ENCODE peak calls at places on chromosomes 2 and 18, in six cellular contexts. T, E, Z, V, O and J are unnamed samples.

GRCh38 chr2:86087936-86088850 is 17.5 kb downstream of the POLR1A start:
- DNase-seq in T (no peak), E (no peak), Z (no peak), V (no peak), O (no peak), J (no peak)

GRCh38 chr2:155708052-155708451 is 624.5 kb downstream of the NR4A2 start:
- DNase-seq in T (no peak), E (no peak), Z (no peak), V (no peak), O (no peak), J (no peak)

GRCh38 chr2:27212626-27213471 is 781 bp upstream of the SLC5A6 start:
- DNase-seq in T (peak; percentile 37), E (no peak), Z (no peak), V (peak; percentile 45), O (peak; percentile 56), J (no peak)

GRCh38 chr2:70132244-70133126 is 45.2 kb downstream of the PCBP1 start:
- DNase-seq in T (peak; percentile 70), E (peak; percentile 61), Z (no peak), V (peak; percentile 56), O (peak; percentile 45), J (no peak)

GRCh38 chr2:234256516-234256915 is 206.0 kb downstream of the SPP2 start:
- DNase-seq in T (no peak), E (no peak), Z (no peak), V (no peak), O (no peak), J (no peak)

GRCh38 chr18:35808796-35809195 is 163.7 kb upstream of the RMP24 start:
- DNase-seq in T (no peak), E (no peak), Z (no peak), V (no peak), O (no peak), J (no peak)

GRCh38 chr2:118859157-118859770 is 11.8 kb upstream of the EN1 start:
- DNase-seq in T (no peak), E (no peak), Z (no peak), V (no peak), O (no peak), J (no peak)

GRCh38 chr2:220320326-220320725 is 692.9 kb downstream of the SLC4A3 start:
- DNase-seq in T (no peak), E (no peak), Z (no peak), V (no peak), O (no peak), J (no peak)

GRCh38 chr18:48949051-48949605 is 1.6 kb downstream of the SMAD7 start:
- DNase-seq in T (no peak), E (peak; percentile 42), Z (no peak), V (peak; percentile 27), O (peak; percentile 44), J (peak; percentile 84)

GRCh38 chr2:19574788-19575260 is 216.4 kb upstream of the OSR1 start:
- DNase-seq in T (no peak), E (peak; percentile 55), Z (peak; percentile 70), V (peak; percentile 17), O (peak; percentile 27), J (peak; percentile 73)

GRCh38 chr18:54140641-54141040 is 83.8 kb downstream of the MBD2 start:
- DNase-seq in T (no peak), E (no peak), Z (no peak), V (no peak), O (no peak), J (no peak)

GRCh38 chr2:149080964-149081363 is 42.5 kb downstream of the LYPD6B start:
- DNase-seq in T (no peak), E (no peak), Z (no peak), V (no peak), O (no peak), J (no peak)

GRCh38 chr2:38615237-38615636 is 12.5 kb upstream of the HNRNPLL start:
- DNase-seq in T (no peak), E (no peak), Z (no peak), V (no peak), O (peak; percentile 41), J (no peak)

GRCh38 chr2:148874868-148875341 is at the start of gene KIF5C:
- DNase-seq in T (peak; percentile 79), E (peak; percentile 76), Z (peak; percentile 82), V (peak; percentile 95), O (peak; percentile 74), J (peak; percentile 96)

GRCh38 chr2:2755990-2756389 is 424.9 kb upstream of the MYT1L start:
- DNase-seq in T (no peak), E (no peak), Z (no peak), V (no peak), O (no peak), J (no peak)

GRCh38 chr2:1010373-1011017 is 59.8 kb downstream of the SNTG2 start:
- DNase-seq in T (no peak), E (no peak), Z (no peak), V (no peak), O (no peak), J (no peak)

GRCh38 chr2:164737612-164738081 is 104.0 kb downstream of the COBLL1 start:
- DNase-seq in T (peak; percentile 67), E (peak; percentile 54), Z (peak; percentile 55), V (peak; percentile 71), O (peak; percentile 65), J (peak; percentile 68)

GRCh38 chr2:217086038-217086522 is 226.2 kb upstream of the TNP1 start:
- DNase-seq in T (no peak), E (no peak), Z (peak; percentile 57), V (no peak), O (no peak), J (no peak)

GRCh38 chr2:8009010-8009597 is 672.8 kb upstream of the ID2 start:
- DNase-seq in T (no peak), E (no peak), Z (peak; percentile 61), V (no peak), O (peak; percentile 32), J (no peak)

GRCh38 chr2:173221081-173221695 is 133.5 kb upstream of the CDCA7 start:
- DNase-seq in T (no peak), E (no peak), Z (no peak), V (no peak), O (no peak), J (no peak)

GRCh38 chr2:229571243-229571642 is 143.1 kb downstream of the DNER start:
- DNase-seq in T (no peak), E (no peak), Z (no peak), V (no peak), O (no peak), J (no peak)

GRCh38 chr2:229578052-229578846 is 136.1 kb downstream of the DNER start:
- DNase-seq in T (no peak), E (no peak), Z (no peak), V (no peak), O (no peak), J (no peak)

GRCh38 chr2:229575569-229576315 is 138.6 kb downstream of the DNER start:
- DNase-seq in T (no peak), E (no peak), Z (no peak), V (no peak), O (no peak), J (no peak)

DNA sequence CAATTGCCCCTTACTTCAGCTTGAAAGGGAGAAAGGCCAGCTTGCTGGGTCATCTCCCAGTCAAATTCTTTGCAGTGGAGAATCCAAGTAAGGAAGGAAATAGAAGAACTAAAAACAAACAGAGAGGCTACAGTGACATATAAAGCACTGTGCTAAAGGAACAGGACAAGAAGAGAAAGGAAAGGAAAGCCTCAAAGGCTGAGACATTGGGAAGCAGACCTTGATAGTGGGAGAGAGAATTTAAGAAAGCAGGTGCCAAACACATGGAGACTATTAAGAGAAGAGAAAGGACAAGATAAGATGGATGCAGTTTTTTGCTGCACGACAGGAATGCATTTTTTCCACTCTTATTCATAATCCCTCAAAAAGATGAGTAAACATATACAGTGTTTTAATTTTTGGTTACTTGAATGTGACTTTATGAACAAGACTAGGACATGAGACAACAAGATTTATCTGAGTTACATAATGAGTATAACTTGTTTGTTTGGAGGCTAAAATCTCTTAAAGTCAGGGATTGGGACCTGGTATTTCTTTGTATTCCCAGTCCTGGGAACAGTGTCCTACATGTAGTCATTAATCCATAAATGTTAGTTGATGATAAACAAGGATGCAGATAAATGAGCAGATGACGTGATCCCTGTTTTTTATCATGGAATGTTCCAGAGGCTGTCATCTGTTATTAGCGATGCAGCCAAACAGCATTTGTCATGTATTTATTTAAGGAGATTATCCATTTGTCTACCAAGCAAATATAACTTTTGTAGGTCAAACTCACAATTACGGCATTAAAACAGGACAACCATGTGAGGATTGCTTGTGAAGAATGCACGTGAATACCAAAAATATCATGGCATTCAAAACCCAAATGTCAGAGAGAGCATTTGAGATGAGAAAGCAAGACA is 141.7 kb downstream of the DNER start:
- DNase-seq in T (no peak), E (no peak), Z (no peak), V (no peak), O (no peak), J (no peak)
- H3K27ac ChIP-seq in T (no peak overlapping the region), E (no peak overlapping the region), Z (no peak overlapping the region), V (no peak overlapping the region), O (no peak overlapping the region), J (no peak overlapping the region)

DNA sequence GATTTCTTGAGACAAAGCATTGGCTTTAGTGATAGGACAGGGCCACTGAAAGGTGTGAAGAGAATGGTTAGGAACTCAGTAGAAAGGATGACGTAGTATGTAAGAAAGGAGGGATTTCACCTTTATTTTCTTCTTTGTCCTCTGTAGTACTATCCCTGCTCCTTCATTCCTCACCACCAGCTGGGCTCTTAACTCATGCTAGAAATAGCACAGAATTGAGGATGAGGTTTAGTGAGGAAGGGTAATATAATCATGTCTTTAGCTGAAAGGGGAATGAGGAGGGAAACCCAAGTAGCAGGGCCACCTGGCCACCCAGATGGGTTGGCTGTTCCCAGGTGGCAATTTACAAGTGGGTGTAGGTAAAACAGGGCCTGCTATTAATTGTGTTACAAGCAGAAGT is 15.2 kb downstream of the ACVR2A start:
- DNase-seq in T (no peak), E (no peak), Z (no peak), V (no peak), O (no peak), J (no peak)
- H3K4me1 ChIP-seq in T (peaks cover 5% of the 10 kb centered on the region), E (peaks cover 28% of the 10 kb centered on the region), Z (no peaks in the 10 kb centered on the region), V (no peaks in the 10 kb centered on the region), O (peaks cover 4% of the 10 kb centered on the region), J (peaks cover 25% of the 10 kb centered on the region)

DNA sequence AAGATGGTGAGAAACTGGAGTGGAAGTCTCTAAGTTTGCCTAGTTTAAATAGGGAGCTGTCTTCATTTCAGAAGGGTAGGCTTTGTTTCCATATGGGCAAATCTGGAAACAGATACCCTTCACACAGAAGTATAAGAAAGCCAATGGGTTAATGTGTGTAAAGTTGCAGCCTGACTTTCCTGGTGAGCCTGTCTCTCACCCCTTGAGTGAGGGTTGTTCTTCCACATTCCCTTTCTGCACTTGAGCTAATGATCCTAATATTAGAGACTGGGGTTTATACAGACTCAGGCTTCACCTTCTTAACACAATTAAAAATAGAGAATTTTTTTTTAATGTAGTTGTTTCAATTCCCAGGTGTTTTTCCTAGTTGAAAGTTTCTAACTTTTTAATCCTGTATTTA is 108.6 kb upstream of the EML6 start:
- DNase-seq in T (no peak), E (no peak), Z (no peak), V (no peak), O (no peak), J (no peak)
- H3K27ac ChIP-seq in T (no peak overlapping the region), E (no peak overlapping the region), Z (no peak overlapping the region), V (no peak overlapping the region), O (no peak overlapping the region), J (no peak overlapping the region)

DNA sequence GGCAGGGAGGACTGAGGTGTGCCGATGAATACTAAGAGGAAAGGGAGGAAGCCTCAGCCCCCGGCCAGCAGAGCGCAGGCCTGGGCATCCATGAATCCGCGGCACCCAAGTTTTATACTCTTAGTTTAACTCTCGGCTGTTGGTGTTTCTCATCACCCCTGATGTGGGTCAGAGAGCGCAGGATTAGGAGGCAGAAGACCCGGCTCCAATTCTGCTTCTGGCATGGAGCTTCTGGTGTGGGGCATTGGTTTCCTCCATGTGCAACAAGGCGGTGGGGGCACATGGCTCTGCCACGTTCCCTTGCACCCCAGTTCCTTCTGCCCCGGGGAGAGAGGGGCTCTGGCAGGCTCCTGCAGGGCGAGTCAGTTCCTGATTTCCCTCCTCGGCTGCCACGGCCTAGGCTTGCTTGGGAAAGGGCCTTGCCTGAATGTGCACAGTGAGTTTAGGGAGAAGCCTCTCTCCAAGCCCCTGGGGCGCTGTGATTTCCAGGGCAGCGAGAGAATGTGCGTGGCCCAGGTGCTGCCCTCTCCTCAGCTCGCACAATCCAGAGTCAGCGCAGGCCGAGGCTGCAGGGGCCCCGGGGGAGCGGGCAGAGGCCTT is 36.2 kb upstream of the DNMT3A start:
- DNase-seq in T (no peak), E (no peak), Z (peak; percentile 47), V (peak; percentile 14), O (no peak), J (peak; percentile 64)
- H3K4me1 ChIP-seq in T (peaks cover 15% of the 10 kb centered on the region), E (peaks cover 12% of the 10 kb centered on the region), Z (no peaks in the 10 kb centered on the region), V (peaks cover 19% of the 10 kb centered on the region), O (peaks cover 37% of the 10 kb centered on the region), J (peaks cover 20% of the 10 kb centered on the region)